ENCODE peak calls at places on chromosomes 12 and 14, in seven cellular contexts. One of them, this sample, is unnamed.

GRCh38 chr12:124915249-124916236 is 1.1 kb upstream of the UBC start:
- ATAC-seq in right lobe of liver: peak
- ATAC-seq in HCT116: no peak
- ATAC-seq in A549: peak
- ATAC-seq in K562: peak
- ATAC-seq in IMR-90: peak
- ATAC-seq in heart left ventricle: peak
- ATAC-seq in this sample: no peak

GRCh38 chr12:104680506-104680905 is 223.8 kb downstream of the CHST11 start:
- ATAC-seq in IMR-90: no peak
- ATAC-seq in A549: no peak
- ATAC-seq in right lobe of liver: peak
- ATAC-seq in HCT116: no peak
- ATAC-seq in heart left ventricle: no peak
- ATAC-seq in K562: no peak
- ATAC-seq in this sample: no peak

GRCh38 chr12:92186038-92186470 is 40.4 kb upstream of the BTG1 start:
- ATAC-seq in A549: no peak
- ATAC-seq in heart left ventricle: no peak
- ATAC-seq in K562: no peak
- ATAC-seq in HCT116: no peak
- ATAC-seq in IMR-90: no peak
- ATAC-seq in right lobe of liver: no peak
- ATAC-seq in this sample: no peak

GRCh38 chr12:87305481-87305880 is 723.7 kb downstream of the C12orf50 start:
- ATAC-seq in heart left ventricle: no peak
- ATAC-seq in right lobe of liver: no peak
- ATAC-seq in IMR-90: no peak
- ATAC-seq in A549: no peak
- ATAC-seq in HCT116: no peak
- ATAC-seq in K562: no peak
- ATAC-seq in this sample: no peak

GRCh38 chr14:91830777-91831176 is 36.6 kb downstream of the TC2N start:
- ATAC-seq in right lobe of liver: no peak
- ATAC-seq in A549: no peak
- ATAC-seq in K562: no peak
- ATAC-seq in heart left ventricle: no peak
- ATAC-seq in HCT116: no peak
- ATAC-seq in IMR-90: no peak
- ATAC-seq in this sample: no peak

GRCh38 chr14:22583994-22584393 is 5.0 kb downstream of the DAD1 start:
- ATAC-seq in right lobe of liver: no peak
- ATAC-seq in heart left ventricle: no peak
- ATAC-seq in A549: no peak
- ATAC-seq in IMR-90: no peak
- ATAC-seq in K562: no peak
- ATAC-seq in HCT116: no peak
- ATAC-seq in this sample: no peak

GRCh38 chr14:80805136-80805535 is 136.4 kb downstream of the CEP128 start:
- ATAC-seq in A549: no peak
- ATAC-seq in right lobe of liver: no peak
- ATAC-seq in K562: no peak
- ATAC-seq in heart left ventricle: no peak
- ATAC-seq in HCT116: no peak
- ATAC-seq in IMR-90: peak
- ATAC-seq in this sample: no peak

GRCh38 chr12:119222222-119222951 is 43.7 kb downstream of the HSPB8 start:
- ATAC-seq in IMR-90: no peak
- ATAC-seq in heart left ventricle: peak
- ATAC-seq in right lobe of liver: no peak
- ATAC-seq in K562: no peak
- ATAC-seq in A549: no peak
- ATAC-seq in HCT116: no peak
- ATAC-seq in this sample: no peak

GRCh38 chr12:96698965-96699364 is 208.1 kb upstream of the NEDD1 start:
- ATAC-seq in heart left ventricle: no peak
- ATAC-seq in right lobe of liver: no peak
- ATAC-seq in K562: peak
- ATAC-seq in A549: peak
- ATAC-seq in IMR-90: no peak
- ATAC-seq in HCT116: peak
- ATAC-seq in this sample: no peak

GRCh38 chr12:92398565-92399309 is 253.1 kb upstream of the BTG1 start:
- ATAC-seq in HCT116: no peak
- ATAC-seq in IMR-90: no peak
- ATAC-seq in K562: peak
- ATAC-seq in right lobe of liver: no peak
- ATAC-seq in A549: no peak
- ATAC-seq in heart left ventricle: peak
- ATAC-seq in this sample: no peak

DNA sequence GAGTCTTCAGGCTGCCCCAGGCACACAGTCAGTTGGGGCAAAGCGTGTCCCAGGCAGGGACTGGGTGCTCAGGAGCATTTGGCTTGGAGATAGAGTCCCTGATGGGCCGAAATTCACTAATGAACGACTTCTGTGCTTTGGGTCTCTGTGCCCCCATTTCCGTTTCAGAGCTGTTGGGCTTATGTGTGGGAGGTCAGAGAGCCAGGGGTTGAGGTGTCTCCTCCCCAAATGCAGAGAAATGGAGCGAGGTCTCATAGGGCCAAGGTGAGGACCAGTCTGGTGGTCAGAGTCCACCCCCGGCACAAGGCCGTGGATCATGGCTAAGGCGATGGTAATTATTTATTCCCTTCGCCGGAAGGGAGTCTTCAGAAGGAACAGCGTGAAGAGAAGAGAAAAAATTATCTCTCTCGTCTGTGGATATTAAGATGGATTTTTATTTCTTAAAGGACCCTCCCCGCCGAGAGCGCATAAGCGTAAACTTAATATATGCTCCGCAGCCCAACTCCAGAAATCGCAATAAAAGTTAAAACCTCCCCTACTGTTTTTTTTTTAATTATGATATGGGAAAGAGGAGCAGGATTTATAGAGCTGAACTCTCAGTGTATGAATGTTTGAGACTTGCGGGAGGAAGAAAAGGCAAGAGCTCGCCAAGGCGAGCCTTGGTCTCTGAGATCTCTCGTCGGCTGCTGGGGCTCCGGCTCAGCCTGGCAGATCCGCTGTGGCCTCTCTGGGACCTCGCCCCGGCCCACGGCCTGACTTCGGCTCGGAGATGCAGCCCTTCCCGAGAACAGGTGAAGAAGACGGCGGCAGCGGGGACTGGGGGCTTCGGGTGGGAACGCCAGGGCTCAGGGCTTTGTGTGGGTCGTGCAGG is 6.3 kb upstream of the HOXC9 start:
- ATAC-seq in right lobe of liver: no peak
- ATAC-seq in heart left ventricle: no peak
- ATAC-seq in A549: no peak
- ATAC-seq in HCT116: no peak
- ATAC-seq in IMR-90: no peak
- ATAC-seq in K562: no peak
- ATAC-seq in this sample: no peak
- TF ChIP-seq POLR2A in right lobe of liver: no peak
- TF ChIP-seq POLR2A in heart left ventricle: no peak
- TF ChIP-seq POLR2A in A549: no peak
- TF ChIP-seq POLR2A in HCT116: no peak
- TF ChIP-seq POLR2A in IMR-90: no peak
- TF ChIP-seq POLR2A in K562: no peak
- TF ChIP-seq POLR2A in this sample: no peak

DNA sequence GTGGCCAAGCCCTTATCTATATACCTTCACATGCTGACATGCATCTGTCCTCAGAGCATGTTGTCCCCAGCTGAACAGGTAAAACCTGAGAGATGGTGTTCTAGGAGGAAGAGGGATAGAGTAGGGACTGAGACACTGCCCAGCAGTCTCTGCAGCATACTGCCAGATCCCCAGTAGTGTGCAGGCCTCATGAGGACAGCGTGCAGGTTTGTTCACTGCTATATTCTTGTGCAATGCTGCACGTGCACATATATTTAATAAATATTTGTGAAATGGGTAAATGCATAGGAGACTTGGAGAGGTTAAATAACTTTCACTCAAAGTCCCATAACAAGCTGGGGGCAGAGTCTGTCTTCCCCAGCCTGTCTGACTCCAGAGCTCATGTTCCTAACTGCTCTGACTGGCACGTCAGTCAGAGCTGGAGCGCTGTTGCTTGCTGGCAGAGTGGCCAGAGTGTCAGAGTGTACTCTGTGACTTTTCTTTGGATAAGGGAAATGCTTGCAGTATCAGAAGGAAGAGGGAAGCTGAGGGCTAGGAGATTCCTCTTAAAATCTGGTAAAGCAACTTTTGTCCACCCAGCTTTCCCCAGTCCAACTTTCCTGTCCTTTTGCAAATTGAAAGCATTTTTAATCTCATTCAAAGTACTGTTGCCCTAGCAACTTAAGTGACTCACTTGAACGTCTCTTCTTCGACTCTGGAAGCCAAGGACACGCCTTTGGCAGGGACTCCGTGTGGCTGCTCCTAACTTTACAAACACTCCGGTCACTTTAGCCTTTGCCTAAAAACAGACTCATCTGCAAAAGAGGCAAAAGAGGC is 14.9 kb upstream of the POLR3B start:
- ATAC-seq in K562: peak
- ATAC-seq in HCT116: peak
- ATAC-seq in right lobe of liver: peak
- ATAC-seq in heart left ventricle: peak
- ATAC-seq in IMR-90: peak
- ATAC-seq in A549: peak
- ATAC-seq in this sample: peak
- TF ChIP-seq POLR2A in K562: no peak
- TF ChIP-seq POLR2A in HCT116: no peak
- TF ChIP-seq POLR2A in right lobe of liver: no peak
- TF ChIP-seq POLR2A in heart left ventricle: no peak
- TF ChIP-seq POLR2A in IMR-90: no peak
- TF ChIP-seq POLR2A in A549: no peak
- TF ChIP-seq POLR2A in this sample: no peak

DNA sequence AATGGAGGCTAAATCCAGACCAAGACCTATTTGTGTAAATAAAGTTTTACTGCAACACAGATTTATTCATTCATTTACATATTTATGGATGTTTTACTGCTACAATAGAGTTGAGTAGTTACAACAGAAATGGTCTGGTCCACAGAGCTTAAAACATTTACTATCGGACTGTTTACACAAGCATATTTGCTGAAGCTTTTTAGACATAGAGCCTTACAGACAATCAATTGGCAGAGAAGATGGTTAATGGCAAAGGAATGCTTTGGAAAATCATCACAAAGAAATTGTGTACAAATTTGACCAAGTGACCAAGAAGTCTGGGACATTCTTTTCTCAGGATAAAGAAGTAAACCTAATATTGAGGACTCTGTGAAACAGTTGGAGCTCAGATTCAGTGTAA is 504.3 kb downstream of the SLC16A7 start:
- ATAC-seq in K562: no peak
- ATAC-seq in heart left ventricle: no peak
- ATAC-seq in HCT116: no peak
- ATAC-seq in right lobe of liver: no peak
- ATAC-seq in A549: no peak
- ATAC-seq in IMR-90: peak
- ATAC-seq in this sample: no peak
- TF ChIP-seq POLR2A in K562: no peak
- TF ChIP-seq POLR2A in heart left ventricle: no peak
- TF ChIP-seq POLR2A in HCT116: no peak
- TF ChIP-seq POLR2A in right lobe of liver: no peak
- TF ChIP-seq POLR2A in A549: no peak
- TF ChIP-seq POLR2A in IMR-90: no peak
- TF ChIP-seq POLR2A in this sample: no peak

GRCh38 chr12:47590771-47591368 is 115.0 kb downstream of the RPAP3 start:
- ATAC-seq in K562: no peak
- ATAC-seq in A549: no peak
- ATAC-seq in IMR-90: peak
- ATAC-seq in right lobe of liver: no peak
- ATAC-seq in heart left ventricle: peak
- ATAC-seq in HCT116: no peak
- ATAC-seq in this sample: peak
- TF ChIP-seq POLR2A in K562: no peak
- TF ChIP-seq POLR2A in A549: no peak
- TF ChIP-seq POLR2A in IMR-90: no peak
- TF ChIP-seq POLR2A in right lobe of liver: no peak
- TF ChIP-seq POLR2A in heart left ventricle: no peak
- TF ChIP-seq POLR2A in HCT116: no peak
- TF ChIP-seq POLR2A in this sample: no peak

GRCh38 chr14:68931474-68932051 is 47.5 kb downstream of the ACTN1 start:
- ATAC-seq in right lobe of liver: no peak
- ATAC-seq in A549: no peak
- ATAC-seq in K562: no peak
- ATAC-seq in heart left ventricle: peak
- ATAC-seq in IMR-90: no peak
- ATAC-seq in HCT116: no peak
- ATAC-seq in this sample: no peak

GRCh38 chr14:68932219-68932618 is 46.9 kb downstream of the ACTN1 start:
- ATAC-seq in HCT116: no peak
- ATAC-seq in A549: no peak
- ATAC-seq in K562: no peak
- ATAC-seq in IMR-90: peak
- ATAC-seq in heart left ventricle: no peak
- ATAC-seq in right lobe of liver: no peak
- ATAC-seq in this sample: no peak

GRCh38 chr14:68932686-68933085 is 46.4 kb downstream of the ACTN1 start:
- ATAC-seq in K562: no peak
- ATAC-seq in heart left ventricle: no peak
- ATAC-seq in HCT116: no peak
- ATAC-seq in right lobe of liver: no peak
- ATAC-seq in IMR-90: no peak
- ATAC-seq in A549: no peak
- ATAC-seq in this sample: no peak

GRCh38 chr14:68929623-68930307 is 49.3 kb downstream of the ACTN1 start:
- ATAC-seq in A549: no peak
- ATAC-seq in right lobe of liver: peak
- ATAC-seq in K562: no peak
- ATAC-seq in heart left ventricle: no peak
- ATAC-seq in IMR-90: no peak
- ATAC-seq in HCT116: no peak
- ATAC-seq in this sample: peak

GRCh38 chr14:68931063-68931462 is 48.0 kb downstream of the ACTN1 start:
- ATAC-seq in A549: no peak
- ATAC-seq in IMR-90: no peak
- ATAC-seq in right lobe of liver: no peak
- ATAC-seq in HCT116: no peak
- ATAC-seq in heart left ventricle: no peak
- ATAC-seq in K562: no peak
- ATAC-seq in this sample: no peak
- TF ChIP-seq POLR2A in A549: no peak
- TF ChIP-seq POLR2A in IMR-90: no peak
- TF ChIP-seq POLR2A in right lobe of liver: no peak
- TF ChIP-seq POLR2A in HCT116: no peak
- TF ChIP-seq POLR2A in heart left ventricle: no peak
- TF ChIP-seq POLR2A in K562: no peak
- TF ChIP-seq POLR2A in this sample: no peak

GRCh38 chr12:107736914-107737313 is 24.0 kb downstream of the PRDM4 start:
- ATAC-seq in right lobe of liver: no peak
- ATAC-seq in heart left ventricle: no peak
- ATAC-seq in IMR-90: no peak
- ATAC-seq in K562: peak
- ATAC-seq in A549: no peak
- ATAC-seq in HCT116: no peak
- ATAC-seq in this sample: no peak
- TF ChIP-seq POLR2A in right lobe of liver: no peak
- TF ChIP-seq POLR2A in heart left ventricle: no peak
- TF ChIP-seq POLR2A in IMR-90: no peak
- TF ChIP-seq POLR2A in K562: no peak
- TF ChIP-seq POLR2A in A549: no peak
- TF ChIP-seq POLR2A in HCT116: no peak
- TF ChIP-seq POLR2A in this sample: no peak

GRCh38 chr14:50085570-50086315 is 30.6 kb downstream of the VCPKMT start:
- ATAC-seq in right lobe of liver: no peak
- ATAC-seq in IMR-90: peak
- ATAC-seq in HCT116: no peak
- ATAC-seq in K562: peak
- ATAC-seq in A549: peak
- ATAC-seq in heart left ventricle: no peak
- ATAC-seq in this sample: no peak
- TF ChIP-seq POLR2A in right lobe of liver: no peak
- TF ChIP-seq POLR2A in IMR-90: no peak
- TF ChIP-seq POLR2A in HCT116: no peak
- TF ChIP-seq POLR2A in K562: no peak
- TF ChIP-seq POLR2A in A549: no peak
- TF ChIP-seq POLR2A in heart left ventricle: no peak
- TF ChIP-seq POLR2A in this sample: no peak

This sample was measured in gastroesophageal sphincter.